ENCODE peak calls at places on chromosome 20, in five cellular contexts. H is PC-3, P is HFFc6, E is cardiac muscle cell, Z is neural crest cell. K is an unnamed sample.

GRCh38 chr20:21396921-21397340 is 395 bp downstream of the NKX2-4 start:
- DNase-seq in H (no peak), P (no peak), E (no peak), Z (no peak), K (peak; percentile 49)

GRCh38 chr20:10219452-10219791 is 792 bp downstream of the SNAP25 start:
- DNase-seq in H (peak; percentile 70), P (peak; percentile 3), E (peak; percentile 86), Z (peak; percentile 91), K (peak; percentile 85)

GRCh38 chr20:48877299-48877698 is 44.2 kb upstream of the ARFGEF2 start:
- DNase-seq in H (no peak), P (no peak), E (no peak), Z (no peak), K (no peak)

GRCh38 chr20:23497458-23498026 is 6.6 kb downstream of the CST8 start:
- DNase-seq in H (no peak), P (no peak), E (no peak), Z (no peak), K (no peak)

GRCh38 chr20:48667889-48668413 is 159.8 kb downstream of the PREX1 start:
- DNase-seq in H (no peak), P (no peak), E (peak; percentile 53), Z (no peak), K (peak; percentile 59)

GRCh38 chr20:24296477-24297380 is 172.7 kb upstream of the SYNDIG1 start:
- DNase-seq in H (no peak), P (peak; percentile 33), E (no peak), Z (no peak), K (no peak)

GRCh38 chr20:62320581-62321354 is 18.0 kb downstream of the ADRM1 start:
- DNase-seq in H (peak; percentile 23), P (no peak), E (no peak), Z (no peak), K (peak; percentile 55)

GRCh38 chr20:54208492-54209044 is 681 bp downstream of the PFDN4 start:
- DNase-seq in H (peak; percentile 59), P (peak; percentile 52), E (peak; percentile 36), Z (no peak), K (no peak)

GRCh38 chr20:60057866-60058807 is 99.9 kb downstream of the CDH26 start:
- DNase-seq in H (no peak), P (no peak), E (peak; percentile 15), Z (no peak), K (peak; percentile 73)

GRCh38 chr20:35776513-35777101 is 4.8 kb downstream of the PHF20 start:
- DNase-seq in H (peak; percentile 57), P (no peak), E (peak; percentile 80), Z (no peak), K (no peak)

GRCh38 chr20:63455568-63455859 is 16.9 kb downstream of the KCNQ2 start:
- DNase-seq in H (no peak), P (no peak), E (no peak), Z (no peak), K (no peak)

GRCh38 chr20:13029687-13030510 is 21.1 kb downstream of the SPTLC3 start:
- DNase-seq in H (peak; percentile 99), P (peak; percentile 41), E (peak; percentile 84), Z (no peak), K (no peak)

GRCh38 chr20:52191132-52191435 is 495 bp downstream of the ZFP64 start:
- DNase-seq in H (peak; percentile 56), P (no peak), E (no peak), Z (no peak), K (no peak)

GRCh38 chr20:25626779-25627178 is 3.0 kb upstream of the NANP start:
- DNase-seq in H (no peak), P (no peak), E (no peak), Z (no peak), K (no peak)

DNA sequence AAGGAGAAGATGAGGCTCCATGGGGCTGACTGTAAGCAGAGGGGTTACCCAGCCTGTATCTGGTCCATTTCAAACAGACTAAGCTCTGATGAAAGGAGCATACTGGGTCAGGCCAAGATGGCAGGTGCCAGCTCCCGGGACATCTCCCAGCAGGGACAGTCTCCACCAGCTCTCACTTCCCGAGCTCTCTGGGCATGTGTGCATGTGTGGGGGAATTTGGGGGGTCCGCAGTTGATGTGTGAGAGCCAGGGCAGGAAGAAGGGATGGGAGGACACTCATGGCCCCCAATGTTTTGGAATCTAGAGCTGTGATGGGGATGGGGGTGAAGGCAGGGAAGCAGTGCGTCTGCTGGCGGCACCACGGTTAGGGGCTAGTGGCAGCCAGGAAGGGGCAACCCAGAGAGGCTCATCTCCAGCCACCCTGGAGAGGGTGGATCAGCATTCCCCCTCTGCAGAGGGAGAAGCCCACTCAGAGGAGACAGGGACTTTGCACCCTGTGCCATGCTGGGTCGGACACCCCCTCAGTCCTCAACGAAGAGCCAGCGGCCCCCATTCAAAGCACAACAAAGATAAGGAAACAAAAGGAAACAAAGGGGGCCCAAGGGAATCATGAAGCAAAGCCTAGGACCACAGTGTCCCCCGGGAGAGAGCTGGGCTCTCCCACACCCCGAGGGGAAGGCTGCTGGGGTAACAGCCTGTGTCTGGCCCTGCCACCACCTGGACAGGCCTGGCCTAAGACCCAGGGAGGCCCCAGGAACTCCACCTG is 52.4 kb downstream of the DSTN start:
- DNase-seq in H (no peak), P (no peak), E (no peak), Z (no peak), K (no peak)
- TF ChIP-seq CTCF in H (no peak), P (no peak), E (no peak), Z (no peak), K (no peak)

GRCh38 chr20:18443841-18444240 is 23.0 kb downstream of the DZANK1 start:
- DNase-seq in H (no peak), P (peak; percentile 36), E (peak; percentile 11), Z (no peak), K (no peak)
- TF ChIP-seq CTCF in H (no peak), P (no peak), E (no peak), Z (no peak), K (no peak)

GRCh38 chr20:2421247-2421646 is 40.5 kb downstream of the TGM6 start:
- DNase-seq in H (peak; percentile 51), P (no peak), E (peak; percentile 10), Z (no peak), K (no peak)
- TF ChIP-seq CTCF in H (peak; percentile 62), P (peak; percentile 68), E (peak; percentile 24), Z (no peak), K (no peak)

GRCh38 chr20:768426-768978 is at the start of gene SLC52A3:
- DNase-seq in H (peak; percentile 96), P (no peak), E (no peak), Z (no peak), K (peak; percentile 38)
- TF ChIP-seq CTCF in H (peak; percentile 92), P (peak; percentile 39), E (no peak), Z (peak; percentile 51), K (no peak)

GRCh38 chr20:44110816-44111568 is 76.0 kb downstream of the JPH2 start:
- DNase-seq in H (no peak), P (no peak), E (no peak), Z (no peak), K (no peak)

GRCh38 chr20:44112456-44112855 is 74.5 kb downstream of the JPH2 start:
- DNase-seq in H (no peak), P (no peak), E (no peak), Z (no peak), K (no peak)

GRCh38 chr20:44111712-44112335 is 75.2 kb downstream of the JPH2 start:
- DNase-seq in H (peak; percentile 21), P (peak; percentile 41), E (peak; percentile 40), Z (no peak), K (no peak)

GRCh38 chr20:44112889-44113641 is 73.9 kb downstream of the JPH2 start:
- DNase-seq in H (no peak), P (no peak), E (no peak), Z (no peak), K (no peak)

DNA sequence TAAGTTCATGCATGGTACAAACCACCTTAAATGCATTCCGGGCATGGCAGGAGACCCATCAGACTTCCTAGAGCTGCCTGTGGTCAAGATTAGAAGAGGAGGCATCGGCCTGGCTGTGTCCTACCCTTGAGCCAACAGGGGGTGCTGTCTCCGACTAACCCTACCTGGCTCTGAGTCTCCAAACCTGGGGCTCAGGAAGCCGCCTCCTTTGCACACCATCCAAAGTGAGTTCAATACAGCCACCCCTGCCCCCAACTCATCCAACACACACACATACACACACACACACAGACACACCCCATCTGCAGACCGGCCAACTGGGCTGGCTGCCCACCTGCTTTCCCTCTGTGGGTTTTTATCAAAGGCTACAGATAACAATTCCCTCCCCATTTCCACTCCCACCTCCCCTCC is 77.0 kb downstream of the JPH2 start:
- DNase-seq in H (no peak), P (no peak), E (peak; percentile 74), Z (no peak), K (no peak)
- TF ChIP-seq CTCF in H (peak; percentile 48), P (peak; percentile 60), E (peak; percentile 54), Z (no peak), K (no peak)

GRCh38 chr20:14189794-14190402 is 147.5 kb downstream of the FLRT3 start:
- DNase-seq in H (peak; percentile 74), P (peak; percentile 19), E (peak; percentile 37), Z (no peak), K (no peak)
- TF ChIP-seq CTCF in H (peak; percentile 93), P (peak; percentile 71), E (peak; percentile 29), Z (peak; percentile 61), K (no peak)

GRCh38 chr20:50992336-50992732 is 30.6 kb downstream of the KCNG1 start:
- DNase-seq in H (no peak), P (no peak), E (no peak), Z (no peak), K (no peak)

GRCh38 chr20:50995506-50995905 is 27.4 kb downstream of the KCNG1 start:
- DNase-seq in H (no peak), P (peak; percentile 46), E (peak; percentile 46), Z (no peak), K (no peak)

GRCh38 chr20:50996901-50997830 is 25.7 kb downstream of the KCNG1 start:
- DNase-seq in H (peak; percentile 62), P (peak; percentile 19), E (peak; percentile 29), Z (no peak), K (no peak)

GRCh38 chr20:50991076-50991475 is 31.8 kb downstream of the KCNG1 start:
- DNase-seq in H (peak; percentile 68), P (no peak), E (no peak), Z (no peak), K (no peak)

DNA sequence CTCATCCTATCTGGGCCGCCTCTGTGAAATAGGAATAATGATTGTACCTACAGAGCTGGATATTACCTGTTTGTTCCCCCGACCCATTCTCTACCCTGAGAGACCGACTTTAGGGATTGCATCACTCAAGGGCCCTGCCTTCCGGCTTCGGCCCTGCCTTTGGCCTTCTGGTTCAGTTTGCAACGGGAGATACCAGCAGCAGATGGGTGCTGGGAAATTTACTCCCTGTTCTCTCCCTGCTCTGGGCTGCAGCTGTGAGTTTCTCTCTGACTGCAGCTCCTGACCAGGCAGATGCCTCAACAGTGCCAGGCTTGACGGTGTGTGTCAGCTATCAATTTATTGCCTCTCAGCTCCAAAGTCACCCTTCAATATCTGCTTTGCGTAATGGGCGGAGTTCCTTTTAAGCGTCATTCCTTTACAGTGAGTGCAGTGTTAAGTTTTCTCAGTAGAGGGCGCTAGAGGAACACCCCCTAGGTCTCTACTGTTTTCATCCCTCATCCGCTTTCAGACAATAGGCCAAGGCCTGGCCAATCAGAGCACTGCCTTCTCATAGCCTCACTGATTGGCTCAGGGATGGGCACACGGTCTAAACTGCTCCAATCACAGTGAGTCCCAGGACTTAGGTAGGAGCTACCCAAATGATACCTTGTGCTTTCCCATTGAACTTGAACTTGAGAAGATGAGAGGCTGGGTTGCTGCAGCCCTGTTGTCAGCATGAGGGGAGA is 30.0 kb downstream of the KCNG1 start:
- DNase-seq in H (peak; percentile 98), P (peak; percentile 47), E (peak; percentile 83), Z (peak; percentile 68), K (peak; percentile 57)
- TF ChIP-seq CTCF in H (peak; percentile 99), P (peak; percentile 84), E (peak; percentile 75), Z (peak; percentile 80), K (peak; percentile 90)

GRCh38 chr20:47320990-47321805 is 35.3 kb downstream of the ZMYND8 start:
- DNase-seq in H (peak; percentile 54), P (no peak), E (no peak), Z (no peak), K (no peak)
- TF ChIP-seq CTCF in H (no peak), P (no peak), E (no peak), Z (no peak), K (no peak)

K was measured in glutamatergic neuron.